ENCODE peak calls at places on chromosomes 7 and 10, in eight cellular contexts. A, U, V, I, M, T, Y and H are unnamed samples.

GRCh38 chr7:19969859-19970493 is 196.6 kb upstream of the TMEM196 start:
- DNase-seq in A (peak), U (no peak), V (peak), I (no peak), M (no peak), T (no peak), Y (no peak), H (no peak)

GRCh38 chr7:121504478-121504877 is 108.4 kb upstream of the FAM3C start:
- DNase-seq in A (peak), U (no peak), V (peak), I (no peak), M (peak), T (no peak), Y (peak), H (no peak)

GRCh38 chr10:4678023-4678950 is 147.7 kb upstream of the AKR1E2 start:
- DNase-seq in A (peak), U (no peak), V (peak), I (no peak), M (peak), T (no peak), Y (peak), H (no peak)

GRCh38 chr7:36128448-36129047 is 24.5 kb upstream of the EEPD1 start:
- DNase-seq in A (peak), U (no peak), V (peak), I (no peak), M (peak), T (no peak), Y (peak), H (no peak)

GRCh38 chr7:104530243-104530642 is 201.8 kb downstream of the LHFPL3 start:
- DNase-seq in A (no peak), U (no peak), V (no peak), I (no peak), M (no peak), T (no peak), Y (no peak), H (no peak)

GRCh38 chr7:140060788-140061606 is 1.8 kb downstream of the PARP12 start:
- DNase-seq in A (peak), U (no peak), V (peak), I (peak), M (peak), T (no peak), Y (peak), H (peak)

GRCh38 chr7:80779456-80779855 is 139.4 kb downstream of the SEMA3C start:
- DNase-seq in A (no peak), U (no peak), V (peak), I (no peak), M (no peak), T (no peak), Y (no peak), H (no peak)

GRCh38 chr7:23472974-23473847 is 2.9 kb upstream of the IGF2BP3 start:
- DNase-seq in A (peak), U (peak), V (no peak), I (no peak), M (no peak), T (no peak), Y (no peak), H (no peak)

GRCh38 chr7:74466196-74466813 is 12.6 kb downstream of the GTF2IRD1 start:
- DNase-seq in A (no peak), U (no peak), V (no peak), I (no peak), M (no peak), T (no peak), Y (no peak), H (no peak)

GRCh38 chr10:127090135-127090534 is 106.3 kb downstream of the INSYN2A start:
- DNase-seq in A (no peak), U (no peak), V (no peak), I (no peak), M (no peak), T (no peak), Y (no peak), H (no peak)

GRCh38 chr7:158419238-158419785 is 168.3 kb downstream of the PTPRN2 start:
- DNase-seq in A (no peak), U (no peak), V (no peak), I (no peak), M (no peak), T (no peak), Y (no peak), H (no peak)

GRCh38 chr10:34526758-34527730 is 288.1 kb downstream of the PARD3 start:
- DNase-seq in A (peak), U (no peak), V (peak), I (no peak), M (peak), T (no peak), Y (peak), H (no peak)

GRCh38 chr7:47148541-47149207 is 433.2 kb downstream of the TNS3 start:
- DNase-seq in A (no peak), U (no peak), V (peak), I (no peak), M (no peak), T (no peak), Y (no peak), H (no peak)

GRCh38 chr10:75189266-75190096 is 21.1 kb upstream of the VDAC2 start:
- DNase-seq in A (no peak), U (no peak), V (no peak), I (no peak), M (no peak), T (no peak), Y (no peak), H (no peak)

GRCh38 chr10:79361721-79362397 is 14.6 kb downstream of the PPIF start:
- DNase-seq in A (no peak), U (no peak), V (no peak), I (no peak), M (no peak), T (no peak), Y (no peak), H (no peak)

GRCh38 chr7:109259151-109259550 is 689.5 kb downstream of the DNAJB9 start:
- DNase-seq in A (no peak), U (no peak), V (peak), I (no peak), M (no peak), T (no peak), Y (no peak), H (no peak)

GRCh38 chr7:102836206-102836938 is 76.4 kb upstream of the LRRC17 start:
- DNase-seq in A (peak), U (no peak), V (peak), I (no peak), M (peak), T (no peak), Y (peak), H (no peak)

GRCh38 chr10:104329754-104330153 is 8.5 kb downstream of the ITPRIP start:
- DNase-seq in A (peak), U (no peak), V (peak), I (no peak), M (peak), T (no peak), Y (no peak), H (no peak)

GRCh38 chr7:70193514-70193913 is 595.2 kb downstream of the AUTS2 start:
- DNase-seq in A (peak), U (no peak), V (peak), I (no peak), M (peak), T (no peak), Y (no peak), H (no peak)

DNA sequence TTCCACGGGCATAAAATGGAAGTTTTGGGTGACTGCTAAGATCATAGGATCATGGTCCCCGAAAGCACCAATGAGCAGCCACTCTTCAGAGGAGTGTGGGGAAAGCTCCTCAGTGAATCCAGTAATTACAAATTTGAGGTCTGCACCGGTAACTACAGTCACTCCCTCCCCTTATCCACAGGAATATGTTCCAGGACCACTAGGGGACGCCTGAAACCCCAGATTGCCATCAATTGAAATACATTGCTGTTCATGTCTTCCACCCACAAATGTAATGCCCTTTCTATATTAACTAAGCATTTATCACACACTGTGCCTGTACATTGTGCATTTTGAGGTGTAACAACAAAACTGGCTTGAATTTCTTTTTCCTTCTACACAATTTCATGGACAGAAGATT is 447.9 kb upstream of the PFKP start:
- DNase-seq in A (no peak), U (peak), V (no peak), I (no peak), M (no peak), T (no peak), Y (no peak), H (no peak)
- TF ChIP-seq CTCF in A (peak), U (peak), V (no peak), I (peak), M (no peak), T (no peak), Y (peak), H (peak)

DNA sequence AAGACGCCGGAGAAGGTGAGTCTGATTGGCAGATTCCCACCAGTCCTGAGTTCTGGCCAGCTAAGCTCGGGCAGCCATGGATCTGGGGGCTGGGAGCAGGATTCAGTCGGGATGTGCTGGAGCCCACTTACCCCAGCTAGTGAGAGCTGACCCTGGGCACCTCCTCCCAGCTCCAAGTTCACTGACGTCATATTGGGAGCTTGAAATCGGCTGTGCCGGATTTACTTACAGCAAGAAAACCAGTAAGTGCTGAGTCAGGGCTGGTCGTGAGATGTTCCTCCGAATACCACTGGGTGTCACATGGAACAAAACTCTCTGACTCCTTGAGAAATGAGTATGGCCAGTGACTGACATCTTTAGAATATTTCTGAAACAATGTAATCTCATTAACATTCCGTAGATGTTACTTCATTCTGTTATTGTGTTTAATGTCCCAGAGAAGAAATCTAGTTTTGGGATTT is 621.2 kb downstream of the SDK1 start:
- DNase-seq in A (peak), U (peak), V (peak), I (no peak), M (peak), T (no peak), Y (peak), H (no peak)
- TF ChIP-seq CTCF in A (peak), U (no peak), V (no peak), I (peak), M (peak), T (no peak), Y (peak), H (peak)

DNA sequence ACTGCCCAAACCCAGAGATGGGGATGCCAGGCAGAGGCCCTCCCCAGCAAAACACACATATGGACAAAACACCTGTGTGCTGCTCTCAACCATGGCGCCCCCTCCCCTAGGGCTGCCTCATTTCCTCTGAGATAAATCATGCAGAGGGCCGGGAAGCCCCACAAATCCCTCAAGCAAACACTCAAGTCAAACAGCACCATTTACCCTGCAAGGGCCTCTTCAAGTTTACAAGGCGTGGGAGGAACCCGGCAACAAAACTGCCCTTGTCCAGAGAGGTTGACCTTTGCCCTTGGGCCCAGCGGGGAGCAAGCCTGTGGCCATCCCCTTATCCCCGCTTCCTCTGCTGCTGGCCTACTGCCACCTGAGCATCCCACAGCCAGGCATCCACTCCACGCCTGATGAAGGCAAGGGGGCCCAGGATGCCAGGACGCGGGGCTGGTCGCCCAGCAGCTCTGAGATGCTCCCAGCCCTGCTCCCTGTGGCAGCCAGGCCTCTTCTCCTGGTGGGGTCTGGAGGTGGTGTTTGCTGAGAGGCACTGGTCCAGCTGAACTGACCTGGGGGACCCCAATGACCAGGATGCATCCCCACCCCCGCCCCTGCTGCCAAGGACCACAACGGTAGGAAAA is 77.4 kb downstream of the DLG5 start:
- DNase-seq in A (no peak), U (no peak), V (no peak), I (no peak), M (no peak), T (no peak), Y (no peak), H (no peak)
- TF ChIP-seq CTCF in A (no peak), U (no peak), V (no peak), I (no peak), M (no peak), T (no peak), Y (no peak), H (no peak)

GRCh38 chr10:99583702-99584101 is 36.5 kb downstream of the SLC25A28 start:
- DNase-seq in A (no peak), U (no peak), V (no peak), I (no peak), M (no peak), T (no peak), Y (no peak), H (no peak)
- TF ChIP-seq CTCF in A (no peak), U (no peak), V (no peak), I (no peak), M (no peak), T (no peak), Y (no peak), H (no peak)

GRCh38 chr7:149317986-149318672 is 56.1 kb downstream of the ZNF783 start:
- DNase-seq in A (no peak), U (no peak), V (no peak), I (no peak), M (no peak), T (no peak), Y (no peak), H (no peak)
- TF ChIP-seq CTCF in A (no peak), U (no peak), V (no peak), I (no peak), M (peak), T (no peak), Y (no peak), H (no peak)

GRCh38 chr10:102713814-102714620 is at the start of gene ARL3:
- DNase-seq in A (peak), U (peak), V (peak), I (peak), M (peak), T (peak), Y (peak), H (peak)
- TF ChIP-seq CTCF in A (no peak), U (no peak), V (no peak), I (peak), M (no peak), T (peak), Y (peak), H (peak)